ENCODE peak calls at places on chromosomes 7 and 10, in six cellular contexts. One of them, this sample, is unnamed.

GRCh38 chr10:131167036-131167860 is 144.3 kb downstream of the TCERG1L start:
- DNase-seq in head of caudate nucleus: no peak
- DNase-seq in activated naive CD4-positive, alpha-beta T cell treated with anti-CD3 and anti-CD28 coated beads, Interleukin-2, amount 50 U/mL, for 16 hours: no peak
- DNase-seq in sciatic nerve: peak
- DNase-seq in EH: no peak
- DNase-seq in caudate nucleus: no peak
- DNase-seq in this sample: no peak

GRCh38 chr10:5476918-5477525 is 22.3 kb downstream of the CALML5 start:
- DNase-seq in sciatic nerve: peak
- DNase-seq in head of caudate nucleus: no peak
- DNase-seq in activated naive CD4-positive, alpha-beta T cell treated with anti-CD3 and anti-CD28 coated beads, Interleukin-2, amount 50 U/mL, for 16 hours: no peak
- DNase-seq in EH: no peak
- DNase-seq in caudate nucleus: no peak
- DNase-seq in this sample: no peak

GRCh38 chr7:51165337-51165736 is 151.3 kb downstream of the COBL start:
- DNase-seq in caudate nucleus: no peak
- DNase-seq in head of caudate nucleus: no peak
- DNase-seq in EH: no peak
- DNase-seq in sciatic nerve: no peak
- DNase-seq in activated naive CD4-positive, alpha-beta T cell treated with anti-CD3 and anti-CD28 coated beads, Interleukin-2, amount 50 U/mL, for 16 hours: no peak
- DNase-seq in this sample: no peak

GRCh38 chr10:93417886-93418285 is 64.2 kb downstream of the MYOF start:
- DNase-seq in caudate nucleus: no peak
- DNase-seq in head of caudate nucleus: no peak
- DNase-seq in activated naive CD4-positive, alpha-beta T cell treated with anti-CD3 and anti-CD28 coated beads, Interleukin-2, amount 50 U/mL, for 16 hours: no peak
- DNase-seq in sciatic nerve: no peak
- DNase-seq in EH: no peak
- DNase-seq in this sample: no peak

GRCh38 chr7:1239455-1240295 is 7.0 kb downstream of the UNCX start:
- DNase-seq in sciatic nerve: no peak
- DNase-seq in caudate nucleus: no peak
- DNase-seq in activated naive CD4-positive, alpha-beta T cell treated with anti-CD3 and anti-CD28 coated beads, Interleukin-2, amount 50 U/mL, for 16 hours: no peak
- DNase-seq in EH: no peak
- DNase-seq in head of caudate nucleus: no peak
- DNase-seq in this sample: no peak

GRCh38 chr7:30563326-30563942 is 31.2 kb upstream of the GARS1 start:
- DNase-seq in sciatic nerve: no peak
- DNase-seq in EH: peak
- DNase-seq in caudate nucleus: no peak
- DNase-seq in activated naive CD4-positive, alpha-beta T cell treated with anti-CD3 and anti-CD28 coated beads, Interleukin-2, amount 50 U/mL, for 16 hours: no peak
- DNase-seq in head of caudate nucleus: no peak
- DNase-seq in this sample: peak

GRCh38 chr7:148515728-148516715 is 74.5 kb upstream of the C7orf33 start:
- DNase-seq in sciatic nerve: no peak
- DNase-seq in caudate nucleus: no peak
- DNase-seq in head of caudate nucleus: no peak
- DNase-seq in activated naive CD4-positive, alpha-beta T cell treated with anti-CD3 and anti-CD28 coated beads, Interleukin-2, amount 50 U/mL, for 16 hours: no peak
- DNase-seq in EH: no peak
- DNase-seq in this sample: no peak

GRCh38 chr7:66697451-66698438 is 42.8 kb upstream of the RABGEF1 start:
- DNase-seq in head of caudate nucleus: peak
- DNase-seq in caudate nucleus: peak
- DNase-seq in sciatic nerve: no peak
- DNase-seq in EH: peak
- DNase-seq in activated naive CD4-positive, alpha-beta T cell treated with anti-CD3 and anti-CD28 coated beads, Interleukin-2, amount 50 U/mL, for 16 hours: no peak
- DNase-seq in this sample: peak

GRCh38 chr10:70664702-70665195 is 7.6 kb upstream of the ADAMTS14 start:
- DNase-seq in sciatic nerve: no peak
- DNase-seq in EH: peak
- DNase-seq in head of caudate nucleus: peak
- DNase-seq in caudate nucleus: no peak
- DNase-seq in activated naive CD4-positive, alpha-beta T cell treated with anti-CD3 and anti-CD28 coated beads, Interleukin-2, amount 50 U/mL, for 16 hours: no peak
- DNase-seq in this sample: peak

GRCh38 chr7:2042650-2043049 is 190.1 kb downstream of the MAD1L1 start:
- DNase-seq in activated naive CD4-positive, alpha-beta T cell treated with anti-CD3 and anti-CD28 coated beads, Interleukin-2, amount 50 U/mL, for 16 hours: no peak
- DNase-seq in caudate nucleus: no peak
- DNase-seq in EH: no peak
- DNase-seq in head of caudate nucleus: no peak
- DNase-seq in sciatic nerve: peak
- DNase-seq in this sample: no peak

GRCh38 chr7:43693687-43694398 is 35.5 kb downstream of the COA1 start:
- DNase-seq in EH: peak
- DNase-seq in head of caudate nucleus: no peak
- DNase-seq in activated naive CD4-positive, alpha-beta T cell treated with anti-CD3 and anti-CD28 coated beads, Interleukin-2, amount 50 U/mL, for 16 hours: no peak
- DNase-seq in caudate nucleus: no peak
- DNase-seq in sciatic nerve: no peak
- DNase-seq in this sample: peak

GRCh38 chr7:129617607-129618006 is 6.1 kb downstream of the NRF1 start:
- DNase-seq in EH: peak
- DNase-seq in caudate nucleus: no peak
- DNase-seq in sciatic nerve: no peak
- DNase-seq in head of caudate nucleus: no peak
- DNase-seq in activated naive CD4-positive, alpha-beta T cell treated with anti-CD3 and anti-CD28 coated beads, Interleukin-2, amount 50 U/mL, for 16 hours: no peak
- DNase-seq in this sample: no peak

GRCh38 chr7:78039791-78040776 is 241.5 kb downstream of the PHTF2 start:
- DNase-seq in sciatic nerve: no peak
- DNase-seq in head of caudate nucleus: peak
- DNase-seq in EH: peak
- DNase-seq in caudate nucleus: no peak
- DNase-seq in activated naive CD4-positive, alpha-beta T cell treated with anti-CD3 and anti-CD28 coated beads, Interleukin-2, amount 50 U/mL, for 16 hours: peak
- DNase-seq in this sample: no peak

GRCh38 chr7:128270799-128271411 is 29.8 kb downstream of the LEP start:
- DNase-seq in caudate nucleus: no peak
- DNase-seq in head of caudate nucleus: peak
- DNase-seq in activated naive CD4-positive, alpha-beta T cell treated with anti-CD3 and anti-CD28 coated beads, Interleukin-2, amount 50 U/mL, for 16 hours: no peak
- DNase-seq in EH: no peak
- DNase-seq in sciatic nerve: no peak
- DNase-seq in this sample: no peak

GRCh38 chr10:118798186-118798811 is 43.5 kb upstream of the CACUL1 start:
- DNase-seq in head of caudate nucleus: no peak
- DNase-seq in sciatic nerve: peak
- DNase-seq in caudate nucleus: no peak
- DNase-seq in EH: peak
- DNase-seq in activated naive CD4-positive, alpha-beta T cell treated with anti-CD3 and anti-CD28 coated beads, Interleukin-2, amount 50 U/mL, for 16 hours: no peak
- DNase-seq in this sample: peak

GRCh38 chr10:96470108-96470743 is 43.5 kb downstream of the TLL2 start:
- DNase-seq in caudate nucleus: peak
- DNase-seq in EH: peak
- DNase-seq in activated naive CD4-positive, alpha-beta T cell treated with anti-CD3 and anti-CD28 coated beads, Interleukin-2, amount 50 U/mL, for 16 hours: peak
- DNase-seq in head of caudate nucleus: peak
- DNase-seq in sciatic nerve: no peak
- DNase-seq in this sample: peak

GRCh38 chr10:91424016-91424415 is 13.9 kb downstream of the HECTD2 start:
- DNase-seq in head of caudate nucleus: no peak
- DNase-seq in EH: peak
- DNase-seq in activated naive CD4-positive, alpha-beta T cell treated with anti-CD3 and anti-CD28 coated beads, Interleukin-2, amount 50 U/mL, for 16 hours: no peak
- DNase-seq in caudate nucleus: no peak
- DNase-seq in sciatic nerve: no peak
- DNase-seq in this sample: peak

GRCh38 chr7:115086146-115086841 is 164.4 kb downstream of the MDFIC start:
- DNase-seq in sciatic nerve: no peak
- DNase-seq in activated naive CD4-positive, alpha-beta T cell treated with anti-CD3 and anti-CD28 coated beads, Interleukin-2, amount 50 U/mL, for 16 hours: no peak
- DNase-seq in head of caudate nucleus: no peak
- DNase-seq in EH: no peak
- DNase-seq in caudate nucleus: no peak
- DNase-seq in this sample: no peak

GRCh38 chr7:100584677-100585510 is 1.0 kb downstream of the LRCH4 start:
- DNase-seq in head of caudate nucleus: no peak
- DNase-seq in caudate nucleus: no peak
- DNase-seq in sciatic nerve: no peak
- DNase-seq in EH: peak
- DNase-seq in activated naive CD4-positive, alpha-beta T cell treated with anti-CD3 and anti-CD28 coated beads, Interleukin-2, amount 50 U/mL, for 16 hours: no peak
- DNase-seq in this sample: peak

GRCh38 chr10:69618746-69619145 is 11.3 kb upstream of the FAM241B start:
- DNase-seq in activated naive CD4-positive, alpha-beta T cell treated with anti-CD3 and anti-CD28 coated beads, Interleukin-2, amount 50 U/mL, for 16 hours: no peak
- DNase-seq in caudate nucleus: no peak
- DNase-seq in sciatic nerve: no peak
- DNase-seq in EH: no peak
- DNase-seq in head of caudate nucleus: no peak
- DNase-seq in this sample: no peak

GRCh38 chr7:128260069-128260468 is 19.0 kb downstream of the LEP start:
- DNase-seq in activated naive CD4-positive, alpha-beta T cell treated with anti-CD3 and anti-CD28 coated beads, Interleukin-2, amount 50 U/mL, for 16 hours: no peak
- DNase-seq in sciatic nerve: no peak
- DNase-seq in EH: no peak
- DNase-seq in caudate nucleus: no peak
- DNase-seq in head of caudate nucleus: no peak
- DNase-seq in this sample: no peak

GRCh38 chr10:91389636-91390512 is 20.3 kb upstream of the HECTD2 start:
- DNase-seq in head of caudate nucleus: no peak
- DNase-seq in caudate nucleus: no peak
- DNase-seq in sciatic nerve: no peak
- DNase-seq in EH: peak
- DNase-seq in activated naive CD4-positive, alpha-beta T cell treated with anti-CD3 and anti-CD28 coated beads, Interleukin-2, amount 50 U/mL, for 16 hours: no peak
- DNase-seq in this sample: peak

GRCh38 chr7:128217030-128217805 is 23.9 kb upstream of the LEP start:
- DNase-seq in sciatic nerve: peak
- DNase-seq in caudate nucleus: no peak
- DNase-seq in head of caudate nucleus: no peak
- DNase-seq in activated naive CD4-positive, alpha-beta T cell treated with anti-CD3 and anti-CD28 coated beads, Interleukin-2, amount 50 U/mL, for 16 hours: no peak
- DNase-seq in EH: peak
- DNase-seq in this sample: peak

GRCh38 chr7:43463401-43463980 is 119.4 kb upstream of the STK17A start:
- DNase-seq in caudate nucleus: no peak
- DNase-seq in activated naive CD4-positive, alpha-beta T cell treated with anti-CD3 and anti-CD28 coated beads, Interleukin-2, amount 50 U/mL, for 16 hours: no peak
- DNase-seq in sciatic nerve: no peak
- DNase-seq in EH: no peak
- DNase-seq in head of caudate nucleus: no peak
- DNase-seq in this sample: no peak

GRCh38 chr10:55370021-55370420 is 569.0 kb upstream of the PCDH15 start:
- DNase-seq in caudate nucleus: no peak
- DNase-seq in sciatic nerve: no peak
- DNase-seq in activated naive CD4-positive, alpha-beta T cell treated with anti-CD3 and anti-CD28 coated beads, Interleukin-2, amount 50 U/mL, for 16 hours: no peak
- DNase-seq in EH: no peak
- DNase-seq in head of caudate nucleus: no peak
- DNase-seq in this sample: no peak

GRCh38 chr7:1369856-1370657 is 89.2 kb downstream of the MICALL2 start:
- DNase-seq in head of caudate nucleus: no peak
- DNase-seq in activated naive CD4-positive, alpha-beta T cell treated with anti-CD3 and anti-CD28 coated beads, Interleukin-2, amount 50 U/mL, for 16 hours: no peak
- DNase-seq in sciatic nerve: no peak
- DNase-seq in caudate nucleus: no peak
- DNase-seq in EH: no peak
- DNase-seq in this sample: no peak

GRCh38 chr10:5530412-5530806 is 5.6 kb downstream of the CALML3 start:
- DNase-seq in activated naive CD4-positive, alpha-beta T cell treated with anti-CD3 and anti-CD28 coated beads, Interleukin-2, amount 50 U/mL, for 16 hours: no peak
- DNase-seq in head of caudate nucleus: no peak
- DNase-seq in sciatic nerve: no peak
- DNase-seq in EH: no peak
- DNase-seq in caudate nucleus: no peak
- DNase-seq in this sample: no peak

GRCh38 chr7:124843336-124843735 is 77.7 kb upstream of the GPR37 start:
- DNase-seq in EH: no peak
- DNase-seq in sciatic nerve: no peak
- DNase-seq in caudate nucleus: no peak
- DNase-seq in activated naive CD4-positive, alpha-beta T cell treated with anti-CD3 and anti-CD28 coated beads, Interleukin-2, amount 50 U/mL, for 16 hours: no peak
- DNase-seq in head of caudate nucleus: no peak
- DNase-seq in this sample: no peak

GRCh38 chr10:110637558-110638053 is 6.5 kb upstream of the RBM20 start:
- DNase-seq in EH: peak
- DNase-seq in sciatic nerve: no peak
- DNase-seq in activated naive CD4-positive, alpha-beta T cell treated with anti-CD3 and anti-CD28 coated beads, Interleukin-2, amount 50 U/mL, for 16 hours: no peak
- DNase-seq in head of caudate nucleus: no peak
- DNase-seq in caudate nucleus: no peak
- DNase-seq in this sample: no peak

GRCh38 chr7:64775289-64775688 is 18.9 kb upstream of the ZNF138 start:
- DNase-seq in activated naive CD4-positive, alpha-beta T cell treated with anti-CD3 and anti-CD28 coated beads, Interleukin-2, amount 50 U/mL, for 16 hours: no peak
- DNase-seq in caudate nucleus: no peak
- DNase-seq in head of caudate nucleus: no peak
- DNase-seq in sciatic nerve: no peak
- DNase-seq in EH: no peak
- DNase-seq in this sample: no peak

GRCh38 chr7:138625849-138626230 is 75.3 kb downstream of the SVOPL start:
- DNase-seq in head of caudate nucleus: no peak
- DNase-seq in sciatic nerve: no peak
- DNase-seq in caudate nucleus: no peak
- DNase-seq in EH: no peak
- DNase-seq in activated naive CD4-positive, alpha-beta T cell treated with anti-CD3 and anti-CD28 coated beads, Interleukin-2, amount 50 U/mL, for 16 hours: no peak
- DNase-seq in this sample: no peak

GRCh38 chr10:20922033-20922432 is 24.9 kb upstream of the NEBL start:
- DNase-seq in activated naive CD4-positive, alpha-beta T cell treated with anti-CD3 and anti-CD28 coated beads, Interleukin-2, amount 50 U/mL, for 16 hours: no peak
- DNase-seq in caudate nucleus: no peak
- DNase-seq in sciatic nerve: no peak
- DNase-seq in head of caudate nucleus: no peak
- DNase-seq in EH: no peak
- DNase-seq in this sample: no peak

GRCh38 chr10:44387853-44388251 is 3.0 kb upstream of the CXCL12 start:
- DNase-seq in EH: no peak
- DNase-seq in activated naive CD4-positive, alpha-beta T cell treated with anti-CD3 and anti-CD28 coated beads, Interleukin-2, amount 50 U/mL, for 16 hours: no peak
- DNase-seq in sciatic nerve: peak
- DNase-seq in head of caudate nucleus: no peak
- DNase-seq in caudate nucleus: no peak
- DNase-seq in this sample: no peak

GRCh38 chr10:124433461-124433860 is 14.7 kb upstream of the OAT start:
- DNase-seq in activated naive CD4-positive, alpha-beta T cell treated with anti-CD3 and anti-CD28 coated beads, Interleukin-2, amount 50 U/mL, for 16 hours: no peak
- DNase-seq in head of caudate nucleus: no peak
- DNase-seq in EH: no peak
- DNase-seq in sciatic nerve: no peak
- DNase-seq in caudate nucleus: no peak
- DNase-seq in this sample: no peak

GRCh38 chr10:58531084-58531695 is 18.5 kb downstream of the BICC1 start:
- DNase-seq in caudate nucleus: no peak
- DNase-seq in head of caudate nucleus: peak
- DNase-seq in EH: peak
- DNase-seq in activated naive CD4-positive, alpha-beta T cell treated with anti-CD3 and anti-CD28 coated beads, Interleukin-2, amount 50 U/mL, for 16 hours: peak
- DNase-seq in sciatic nerve: no peak
- DNase-seq in this sample: peak